ENCODE peak calls at places on chromosomes 4 and X, in seven cellular contexts. One of them, this sample, is unnamed. For H3K4me1, the result is how much of the 10 kb centered on the place peaks cover.

GRCh38 chrX:39675619-39676018 is 422.1 kb downstream of the BCOR start:
- DNase-seq in small intestine: no peak
- DNase-seq in mesenchymal stem cell: peak
- DNase-seq in CD4-positive, CD25-positive, alpha-beta regulatory T cell: no peak
- DNase-seq in astrocyte: no peak
- DNase-seq in right atrium auricular region: peak
- DNase-seq in A549: no peak
- DNase-seq in this sample: no peak

GRCh38 chrX:48045410-48046311 is 25.8 kb downstream of the ZNF630 start:
- DNase-seq in small intestine: no peak
- DNase-seq in mesenchymal stem cell: peak
- DNase-seq in CD4-positive, CD25-positive, alpha-beta regulatory T cell: no peak
- DNase-seq in astrocyte: peak
- DNase-seq in right atrium auricular region: no peak
- DNase-seq in A549: no peak
- DNase-seq in this sample: no peak

GRCh38 chr4:186621959-186622553 is 66.7 kb upstream of the MTNR1A start:
- DNase-seq in small intestine: no peak
- DNase-seq in mesenchymal stem cell: peak
- DNase-seq in CD4-positive, CD25-positive, alpha-beta regulatory T cell: no peak
- DNase-seq in astrocyte: peak
- DNase-seq in right atrium auricular region: no peak
- DNase-seq in A549: no peak
- DNase-seq in this sample: no peak

GRCh38 chrX:37802028-37802427 is 22.2 kb downstream of the CYBB start:
- DNase-seq in small intestine: no peak
- DNase-seq in mesenchymal stem cell: no peak
- DNase-seq in CD4-positive, CD25-positive, alpha-beta regulatory T cell: no peak
- DNase-seq in astrocyte: no peak
- DNase-seq in right atrium auricular region: no peak
- DNase-seq in A549: no peak
- DNase-seq in this sample: no peak

GRCh38 chrX:50430917-50431316 is 39.7 kb downstream of the DGKK start:
- DNase-seq in small intestine: no peak
- DNase-seq in mesenchymal stem cell: no peak
- DNase-seq in CD4-positive, CD25-positive, alpha-beta regulatory T cell: no peak
- DNase-seq in astrocyte: no peak
- DNase-seq in right atrium auricular region: no peak
- DNase-seq in A549: no peak
- DNase-seq in this sample: no peak

GRCh38 chr4:86720508-86721068 is 126.5 kb downstream of the PTPN13 start:
- DNase-seq in small intestine: no peak
- DNase-seq in mesenchymal stem cell: no peak
- DNase-seq in CD4-positive, CD25-positive, alpha-beta regulatory T cell: no peak
- DNase-seq in astrocyte: peak
- DNase-seq in right atrium auricular region: no peak
- DNase-seq in A549: no peak
- DNase-seq in this sample: no peak

GRCh38 chr4:154559141-154559841 is 3.5 kb upstream of the FGB start:
- DNase-seq in small intestine: peak
- DNase-seq in mesenchymal stem cell: peak
- DNase-seq in CD4-positive, CD25-positive, alpha-beta regulatory T cell: no peak
- DNase-seq in astrocyte: peak
- DNase-seq in right atrium auricular region: no peak
- DNase-seq in A549: peak
- DNase-seq in this sample: no peak

GRCh38 chrX:118872102-118872566 is 48.5 kb downstream of the ZCCHC12 start:
- DNase-seq in small intestine: peak
- DNase-seq in mesenchymal stem cell: no peak
- DNase-seq in CD4-positive, CD25-positive, alpha-beta regulatory T cell: no peak
- DNase-seq in astrocyte: no peak
- DNase-seq in right atrium auricular region: peak
- DNase-seq in A549: no peak
- DNase-seq in this sample: no peak

GRCh38 chrX:98203800-98204199 is 1320.1 kb downstream of the RPA4 start:
- DNase-seq in small intestine: no peak
- DNase-seq in mesenchymal stem cell: no peak
- DNase-seq in CD4-positive, CD25-positive, alpha-beta regulatory T cell: no peak
- DNase-seq in astrocyte: peak
- DNase-seq in right atrium auricular region: no peak
- DNase-seq in A549: no peak
- DNase-seq in this sample: no peak

GRCh38 chr4:63717384-63717783 is 691.9 kb downstream of the TECRL start:
- DNase-seq in small intestine: peak
- DNase-seq in mesenchymal stem cell: peak
- DNase-seq in CD4-positive, CD25-positive, alpha-beta regulatory T cell: no peak
- DNase-seq in astrocyte: no peak
- DNase-seq in right atrium auricular region: no peak
- DNase-seq in A549: peak
- DNase-seq in this sample: no peak

GRCh38 chrX:123854329-123854728 is 5.5 kb upstream of the XIAP start:
- DNase-seq in small intestine: no peak
- DNase-seq in mesenchymal stem cell: no peak
- DNase-seq in CD4-positive, CD25-positive, alpha-beta regulatory T cell: no peak
- DNase-seq in astrocyte: peak
- DNase-seq in right atrium auricular region: no peak
- DNase-seq in A549: no peak
- DNase-seq in this sample: no peak

DNA sequence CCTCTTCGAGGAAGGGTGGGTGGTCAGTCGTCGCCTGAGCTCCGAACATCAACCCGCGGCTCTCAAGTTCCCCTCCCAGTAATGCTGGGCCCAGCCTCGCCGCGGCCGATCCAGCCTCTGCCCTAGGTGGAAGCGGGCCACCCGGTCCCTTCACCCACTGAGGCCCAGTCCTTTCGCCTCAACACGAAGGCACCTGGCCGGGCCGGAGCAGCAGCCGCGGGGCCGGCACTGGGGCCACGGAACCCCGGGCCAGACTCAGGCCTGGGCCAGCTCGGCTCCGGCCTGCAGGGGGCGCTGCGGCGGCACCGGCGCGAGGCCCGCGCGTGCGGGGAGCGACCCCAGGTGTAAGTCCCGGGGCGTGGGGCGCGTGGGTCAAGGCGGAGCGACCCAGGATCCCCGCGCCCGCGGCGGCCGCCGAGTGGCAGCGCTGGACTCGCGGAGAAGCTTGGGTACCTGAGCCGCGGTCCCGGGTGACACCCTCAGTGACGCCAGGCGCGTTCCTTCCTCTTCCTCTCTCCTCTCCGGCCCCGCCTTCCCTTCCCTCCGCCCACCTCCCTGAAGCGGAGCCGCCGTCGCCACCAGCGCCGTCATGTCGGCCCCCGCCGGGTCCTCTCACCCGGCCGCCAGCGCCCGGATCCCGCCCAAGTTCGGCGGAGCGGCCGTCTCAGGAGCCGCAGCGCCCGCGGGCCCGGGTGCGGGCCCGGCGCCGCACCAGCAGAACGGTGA is at the start of gene SEC24B:
- DNase-seq in small intestine: peak
- DNase-seq in mesenchymal stem cell: peak
- DNase-seq in CD4-positive, CD25-positive, alpha-beta regulatory T cell: peak
- DNase-seq in astrocyte: peak
- DNase-seq in right atrium auricular region: peak
- DNase-seq in A549: peak
- DNase-seq in this sample: peak
- H3K4me1 ChIP-seq in small intestine: under half
- H3K4me1 ChIP-seq in mesenchymal stem cell: under half
- H3K4me1 ChIP-seq in CD4-positive, CD25-positive, alpha-beta regulatory T cell: under half
- H3K4me1 ChIP-seq in astrocyte: under half
- H3K4me1 ChIP-seq in right atrium auricular region: under half
- H3K4me1 ChIP-seq in A549: under half
- H3K4me1 ChIP-seq in this sample: half or more

GRCh38 chr4:20318011-20318898 is 66.5 kb downstream of the SLIT2 start:
- DNase-seq in small intestine: no peak
- DNase-seq in mesenchymal stem cell: peak
- DNase-seq in CD4-positive, CD25-positive, alpha-beta regulatory T cell: no peak
- DNase-seq in astrocyte: no peak
- DNase-seq in right atrium auricular region: no peak
- DNase-seq in A549: no peak
- DNase-seq in this sample: no peak
- H3K4me1 ChIP-seq in small intestine: under half
- H3K4me1 ChIP-seq in mesenchymal stem cell: under half
- H3K4me1 ChIP-seq in CD4-positive, CD25-positive, alpha-beta regulatory T cell: under half
- H3K4me1 ChIP-seq in astrocyte: under half
- H3K4me1 ChIP-seq in right atrium auricular region: under half
- H3K4me1 ChIP-seq in A549: under half
- H3K4me1 ChIP-seq in this sample: under half

DNA sequence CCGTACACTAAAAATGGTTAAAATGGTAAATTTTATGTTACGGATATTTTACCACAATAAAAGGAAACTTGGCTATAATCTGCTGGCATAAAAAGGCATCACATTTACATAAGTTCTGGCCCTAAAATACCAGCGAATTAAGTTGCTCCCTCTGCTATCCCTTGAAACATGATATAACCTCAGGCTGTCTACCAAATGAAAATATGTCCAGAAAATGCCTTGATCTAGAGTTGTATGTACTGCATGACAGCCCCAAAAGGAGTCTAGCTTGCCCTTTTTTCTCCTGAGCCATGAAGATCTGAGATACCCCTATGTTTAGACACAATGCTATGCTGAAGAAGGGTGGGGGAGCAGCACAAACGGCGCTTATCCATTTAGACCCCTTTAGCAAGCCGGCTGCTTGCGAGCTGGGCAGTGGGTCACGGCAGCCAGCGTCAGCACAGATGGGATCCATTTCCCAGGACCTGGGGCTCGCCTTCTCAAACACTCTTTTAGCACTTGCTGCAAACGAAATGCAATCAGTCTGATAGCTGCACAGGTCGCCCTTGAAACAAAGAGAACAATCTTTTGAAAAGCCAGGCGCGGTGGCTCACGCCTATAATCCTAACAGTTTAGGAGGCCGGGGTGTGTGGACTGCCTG is 77.0 kb downstream of the AFAP1 start:
- DNase-seq in small intestine: no peak
- DNase-seq in mesenchymal stem cell: no peak
- DNase-seq in CD4-positive, CD25-positive, alpha-beta regulatory T cell: no peak
- DNase-seq in astrocyte: no peak
- DNase-seq in right atrium auricular region: no peak
- DNase-seq in A549: no peak
- DNase-seq in this sample: no peak
- H3K4me1 ChIP-seq in small intestine: under half
- H3K4me1 ChIP-seq in mesenchymal stem cell: under half
- H3K4me1 ChIP-seq in CD4-positive, CD25-positive, alpha-beta regulatory T cell: under half
- H3K4me1 ChIP-seq in astrocyte: half or more
- H3K4me1 ChIP-seq in right atrium auricular region: under half
- H3K4me1 ChIP-seq in A549: half or more
- H3K4me1 ChIP-seq in this sample: under half

GRCh38 chr4:3468804-3469203 is 5.7 kb downstream of the DOK7 start:
- DNase-seq in small intestine: no peak
- DNase-seq in mesenchymal stem cell: no peak
- DNase-seq in CD4-positive, CD25-positive, alpha-beta regulatory T cell: no peak
- DNase-seq in astrocyte: no peak
- DNase-seq in right atrium auricular region: no peak
- DNase-seq in A549: no peak
- DNase-seq in this sample: no peak

GRCh38 chr4:3465698-3466671 is 2.9 kb downstream of the DOK7 start:
- DNase-seq in small intestine: no peak
- DNase-seq in mesenchymal stem cell: no peak
- DNase-seq in CD4-positive, CD25-positive, alpha-beta regulatory T cell: no peak
- DNase-seq in astrocyte: no peak
- DNase-seq in right atrium auricular region: no peak
- DNase-seq in A549: no peak
- DNase-seq in this sample: no peak

GRCh38 chr4:3468154-3468553 is 5.0 kb downstream of the DOK7 start:
- DNase-seq in small intestine: no peak
- DNase-seq in mesenchymal stem cell: no peak
- DNase-seq in CD4-positive, CD25-positive, alpha-beta regulatory T cell: no peak
- DNase-seq in astrocyte: no peak
- DNase-seq in right atrium auricular region: no peak
- DNase-seq in A549: no peak
- DNase-seq in this sample: no peak

GRCh38 chr4:3466691-3467600 is 3.8 kb downstream of the DOK7 start:
- DNase-seq in small intestine: no peak
- DNase-seq in mesenchymal stem cell: no peak
- DNase-seq in CD4-positive, CD25-positive, alpha-beta regulatory T cell: no peak
- DNase-seq in astrocyte: no peak
- DNase-seq in right atrium auricular region: no peak
- DNase-seq in A549: no peak
- DNase-seq in this sample: no peak

DNA sequence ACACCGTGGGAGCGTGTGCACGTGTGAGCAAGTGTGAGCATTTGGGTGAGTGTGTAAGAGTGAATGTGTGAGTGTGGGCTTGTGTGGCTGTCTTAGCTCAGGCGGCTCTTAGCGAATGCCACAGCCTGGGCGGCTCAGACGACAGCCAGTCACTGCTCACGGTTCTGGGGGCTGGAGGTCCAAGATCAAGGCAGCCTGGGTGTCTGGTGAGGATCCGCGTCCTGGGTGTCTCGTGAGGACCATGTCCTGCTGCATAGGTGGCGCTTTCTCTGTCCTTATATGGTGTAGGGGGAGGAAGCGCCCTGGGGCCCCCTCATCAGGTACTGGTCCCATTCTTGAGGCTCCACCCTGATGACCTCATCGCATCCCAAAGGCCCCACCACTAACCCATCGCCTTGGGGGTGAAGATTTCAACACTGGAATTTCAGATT is 4.5 kb downstream of the DOK7 start:
- DNase-seq in small intestine: no peak
- DNase-seq in mesenchymal stem cell: no peak
- DNase-seq in CD4-positive, CD25-positive, alpha-beta regulatory T cell: no peak
- DNase-seq in astrocyte: no peak
- DNase-seq in right atrium auricular region: no peak
- DNase-seq in A549: no peak
- DNase-seq in this sample: no peak
- H3K4me1 ChIP-seq in small intestine: under half
- H3K4me1 ChIP-seq in mesenchymal stem cell: under half
- H3K4me1 ChIP-seq in CD4-positive, CD25-positive, alpha-beta regulatory T cell: under half
- H3K4me1 ChIP-seq in astrocyte: under half
- H3K4me1 ChIP-seq in right atrium auricular region: half or more
- H3K4me1 ChIP-seq in A549: under half
- H3K4me1 ChIP-seq in this sample: under half

DNA sequence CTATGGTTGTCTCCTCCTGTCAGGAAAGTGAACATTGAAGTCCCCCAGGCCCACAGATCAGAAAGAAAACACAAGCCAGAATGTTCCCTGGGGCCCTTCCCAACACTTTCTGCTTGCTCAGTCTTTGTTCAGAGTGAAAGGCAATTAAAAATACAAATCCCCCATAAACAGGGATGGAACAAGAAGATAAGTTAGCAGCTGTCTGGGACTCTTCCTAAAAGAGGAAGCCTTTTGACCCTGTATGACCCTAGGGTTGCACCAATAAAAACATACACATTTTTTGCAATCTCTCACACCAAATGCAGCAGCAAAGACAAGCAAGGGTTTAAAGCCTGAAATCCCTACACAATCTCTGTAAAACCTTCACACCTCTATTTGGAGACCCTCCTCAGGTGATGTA is 22.6 kb downstream of the IRF2 start:
- DNase-seq in small intestine: no peak
- DNase-seq in mesenchymal stem cell: no peak
- DNase-seq in CD4-positive, CD25-positive, alpha-beta regulatory T cell: no peak
- DNase-seq in astrocyte: no peak
- DNase-seq in right atrium auricular region: no peak
- DNase-seq in A549: no peak
- DNase-seq in this sample: no peak
- H3K4me1 ChIP-seq in small intestine: under half
- H3K4me1 ChIP-seq in mesenchymal stem cell: under half
- H3K4me1 ChIP-seq in CD4-positive, CD25-positive, alpha-beta regulatory T cell: half or more
- H3K4me1 ChIP-seq in astrocyte: under half
- H3K4me1 ChIP-seq in right atrium auricular region: half or more
- H3K4me1 ChIP-seq in A549: under half
- H3K4me1 ChIP-seq in this sample: half or more